ENCODE peak calls at places on chromosomes 11 and 22, in ten cellular contexts. Y, O, W, L, Q, E, U, D, R and H are unnamed samples.

GRCh38 chr22:38327805-38328204 is 10.6 kb upstream of the CSNK1E start:
- DNase-seq in D (peak), O (no peak), Q (no peak), Y (no peak), U (no peak), E (no peak), L (no peak), W (no peak), R (no peak), H (no peak)

GRCh38 chr22:37657590-37658132 is 862 bp upstream of the PDXP start:
- DNase-seq in D (no peak), W (peak), L (no peak), U (no peak), Y (no peak), E (no peak), O (no peak), Q (no peak), R (no peak), H (no peak)

GRCh38 chr11:65779919-65780769 is 632 bp downstream of the AP5B1 start:
- DNase-seq in Y (peak), L (peak), R (peak), D (peak), O (peak), U (no peak), Q (peak), W (peak), E (peak), H (peak)

GRCh38 chr22:30402036-30402759 is 5.4 kb downstream of the SEC14L2 start:
- DNase-seq in D (no peak), W (no peak), R (no peak), L (no peak), O (no peak), Q (no peak), Y (no peak), U (no peak), E (no peak), H (no peak)

GRCh38 chr11:48005878-48006277 is 25.5 kb downstream of the PTPRJ start:
- DNase-seq in R (no peak), W (peak), E (no peak), Q (no peak), O (no peak), U (no peak), Y (peak), L (no peak), D (no peak), H (no peak)

GRCh38 chr22:49577168-49578060 is 250.3 kb downstream of the BRD1 start:
- DNase-seq in U (no peak), E (no peak), O (peak), D (no peak), L (no peak), R (no peak), W (no peak), Y (no peak), Q (no peak), H (no peak)

GRCh38 chr11:33268945-33269567 is 11.9 kb downstream of the HIPK3 start:
- DNase-seq in L (no peak), Y (no peak), W (no peak), R (no peak), O (no peak), U (no peak), D (no peak), E (no peak), Q (no peak), H (no peak)

GRCh38 chr22:44729391-44730012 is 22.9 kb upstream of the ARHGAP8 start:
- DNase-seq in W (no peak), L (no peak), Q (peak), E (peak), Y (peak), O (no peak), D (no peak), U (no peak), R (peak), H (peak)

GRCh38 chr11:76677010-76677771 is 6.6 kb upstream of the LRRC32 start:
- DNase-seq in U (no peak), Y (no peak), E (no peak), R (no peak), W (no peak), L (no peak), D (no peak), O (no peak), Q (no peak), H (no peak)

GRCh38 chr11:26470992-26471391 is 101.1 kb downstream of the MUC15 start:
- DNase-seq in W (no peak), O (no peak), Q (no peak), Y (no peak), E (no peak), U (no peak), L (no peak), R (no peak), D (no peak), H (no peak)

GRCh38 chr11:46639197-46639839 is 22.0 kb downstream of the ATG13 start:
- DNase-seq in Q (no peak), E (no peak), D (no peak), W (no peak), Y (no peak), U (no peak), O (no peak), R (no peak), L (no peak), H (no peak)

GRCh38 chr11:40401132-40401853 is 1058.2 kb downstream of the LRRC4C start:
- DNase-seq in E (no peak), Q (no peak), D (no peak), U (no peak), O (no peak), R (no peak), Y (no peak), L (no peak), W (no peak), H (no peak)

GRCh38 chr11:76323804-76324203 is 57.1 kb downstream of the THAP12 start:
- DNase-seq in U (no peak), O (peak), D (no peak), L (no peak), E (no peak), W (no peak), Y (no peak), Q (no peak), R (no peak), H (no peak)

GRCh38 chr11:100515087-100515486 is 172.0 kb upstream of the ARHGAP42 start:
- DNase-seq in W (peak), O (no peak), D (no peak), Q (no peak), Y (no peak), L (no peak), R (no peak), U (no peak), E (no peak), H (no peak)

GRCh38 chr22:49015993-49016908 is 811.4 kb downstream of the BRD1 start:
- DNase-seq in W (no peak), D (no peak), Y (no peak), U (no peak), O (peak), Q (no peak), R (no peak), L (peak), E (no peak), H (no peak)

GRCh38 chr11:107751082-107751481 is 39.2 kb upstream of the SLN start:
- DNase-seq in R (no peak), O (no peak), Q (no peak), L (no peak), E (no peak), Y (no peak), D (no peak), U (no peak), W (no peak), H (no peak)

GRCh38 chr22:23833017-23833795 is 5.6 kb downstream of the DERL3 start:
- DNase-seq in R (no peak), L (no peak), O (peak), Y (no peak), Q (no peak), E (no peak), U (no peak), D (no peak), W (no peak), H (no peak)

GRCh38 chr11:45158210-45158644 is 11.8 kb downstream of the PRDM11 start:
- DNase-seq in Y (no peak), U (no peak), Q (no peak), O (no peak), D (peak), W (peak), L (peak), R (no peak), E (no peak), H (no peak)

GRCh38 chr11:1889527-1889930 is 2.2 kb downstream of the PRR33 start:
- DNase-seq in U (no peak), E (no peak), D (no peak), Q (no peak), W (no peak), O (no peak), Y (no peak), R (no peak), L (no peak), H (no peak)

GRCh38 chr22:45304971-45305370 is 4.8 kb upstream of the FAM118A start:
- DNase-seq in D (no peak), O (no peak), Q (no peak), Y (no peak), E (no peak), L (no peak), R (no peak), W (no peak), U (no peak), H (no peak)